ENCODE peak calls at places on chromosome 10, in eight cellular contexts. B, I, X, Q, O, N, L and M are unnamed samples.

GRCh38 chr10:104049497-104050250 is 36.0 kb downstream of the COL17A1 start:
- DNase-seq in B (peak; percentile 67), I (no peak), X (no peak), Q (no peak), O (peak; percentile 10), N (no peak), L (no peak), M (peak; percentile 19)

GRCh38 chr10:99551158-99551557 is 18.4 kb downstream of the NKX2-3 start:
- DNase-seq in B (no peak), I (no peak), X (no peak), Q (no peak), O (peak; percentile 74), N (no peak), L (no peak), M (peak; percentile 55)

GRCh38 chr10:61302124-61302523 is 151.1 kb downstream of the TMEM26 start:
- DNase-seq in B (no peak), I (no peak), X (no peak), Q (no peak), O (no peak), N (no peak), L (no peak), M (no peak)

GRCh38 chr10:132111121-132111731 is 45.5 kb downstream of the JAKMIP3 start:
- DNase-seq in B (no peak), I (no peak), X (no peak), Q (no peak), O (no peak), N (peak; percentile 9), L (no peak), M (peak; percentile 36)

GRCh38 chr10:102870221-102870620 is 951 bp downstream of the AS3MT start:
- DNase-seq in B (no peak), I (no peak), X (no peak), Q (no peak), O (no peak), N (no peak), L (no peak), M (no peak)

GRCh38 chr10:86840498-86840897 is 84.1 kb downstream of the BMPR1A start:
- DNase-seq in B (no peak), I (no peak), X (no peak), Q (no peak), O (no peak), N (no peak), L (no peak), M (no peak)

GRCh38 chr10:62045765-62046521 is 144.4 kb downstream of the ARID5B start:
- DNase-seq in B (peak; percentile 92), I (no peak), X (no peak), Q (no peak), O (peak; percentile 99), N (peak; percentile 49), L (no peak), M (no peak)

GRCh38 chr10:92848441-92849233 is at the start of gene EXOC6:
- DNase-seq in B (peak; percentile 78), I (peak; percentile 88), X (peak; percentile 76), Q (no peak), O (peak; percentile 73), N (peak; percentile 72), L (peak; percentile 79), M (peak; percentile 90)

GRCh38 chr10:26697163-26697921 is at the start of gene PDSS1:
- DNase-seq in B (peak; percentile 69), I (peak; percentile 61), X (peak; percentile 34), Q (no peak), O (peak; percentile 55), N (peak; percentile 57), L (peak; percentile 25), M (peak; percentile 87)